ENCODE peak calls at places on chromosome 5, in six cellular contexts. Y, G, R, J, M and P are unnamed samples.

GRCh38 chr5:74056102-74056788 is 430.2 kb downstream of the ARHGEF28 start:
- DNase-seq in Y (no peak), G (no peak), R (no peak), J (no peak), M (no peak), P (no peak)

GRCh38 chr5:124819201-124819600 is 72.8 kb upstream of the ZNF608 start:
- DNase-seq in Y (peak), G (no peak), R (no peak), J (no peak), M (no peak), P (no peak)

GRCh38 chr5:112084149-112084548 is 327.2 kb upstream of the NREP start:
- DNase-seq in Y (peak), G (no peak), R (no peak), J (no peak), M (no peak), P (no peak)

GRCh38 chr5:124905256-124905655 is 158.8 kb upstream of the ZNF608 start:
- DNase-seq in Y (no peak), G (no peak), R (no peak), J (no peak), M (no peak), P (no peak)

GRCh38 chr5:75320341-75320740 is 16.7 kb upstream of the HMGCR start:
- DNase-seq in Y (no peak), G (no peak), R (no peak), J (no peak), M (no peak), P (no peak)

GRCh38 chr5:60701317-60701988 is 1.5 kb upstream of the DEPDC1B start:
- DNase-seq in Y (no peak), G (no peak), R (no peak), J (no peak), M (no peak), P (no peak)

GRCh38 chr5:111551569-111552275 is 39.4 kb upstream of the STARD4 start:
- DNase-seq in Y (no peak), G (no peak), R (no peak), J (no peak), M (no peak), P (no peak)

GRCh38 chr5:178249191-178249989 is 16.8 kb upstream of the PHYKPL start:
- DNase-seq in Y (peak), G (peak), R (no peak), J (peak), M (no peak), P (no peak)

GRCh38 chr5:28543699-28544098 is 1505.3 kb upstream of the CDH9 start:
- DNase-seq in Y (no peak), G (no peak), R (no peak), J (no peak), M (no peak), P (no peak)

GRCh38 chr5:108765647-108766046 is 17.9 kb downstream of the FER start:
- DNase-seq in Y (no peak), G (no peak), R (no peak), J (no peak), M (no peak), P (no peak)

GRCh38 chr5:72387985-72388384 is 67.8 kb downstream of the PTCD2 start:
- DNase-seq in Y (peak), G (no peak), R (no peak), J (no peak), M (no peak), P (no peak)

GRCh38 chr5:178353461-178353860 is 120.9 kb upstream of the PHYKPL start:
- DNase-seq in Y (no peak), G (peak), R (no peak), J (no peak), M (no peak), P (no peak)

GRCh38 chr5:142225141-142225540 is 99.7 kb downstream of the SPRY4 start:
- DNase-seq in Y (no peak), G (no peak), R (no peak), J (no peak), M (no peak), P (no peak)

GRCh38 chr5:35194636-35195471 is 35.4 kb downstream of the PRLR start:
- DNase-seq in Y (no peak), G (no peak), R (no peak), J (no peak), M (no peak), P (peak)

GRCh38 chr5:116518423-116518822 is 56.2 kb downstream of the SEMA6A start:
- DNase-seq in Y (no peak), G (no peak), R (no peak), J (no peak), M (no peak), P (no peak)

GRCh38 chr5:10145922-10146321 is 103.8 kb downstream of the ATPSCKMT start:
- DNase-seq in Y (peak), G (no peak), R (no peak), J (no peak), M (no peak), P (no peak)

GRCh38 chr5:53739111-53739510 is 178.7 kb downstream of the NDUFS4 start:
- DNase-seq in Y (no peak), G (no peak), R (no peak), J (no peak), M (no peak), P (no peak)

GRCh38 chr5:173707392-173707791 is 90.9 kb upstream of the BOD1 start:
- DNase-seq in Y (peak), G (no peak), R (no peak), J (no peak), M (no peak), P (peak)

GRCh38 chr5:179273074-179273435 is 72.2 kb downstream of the ADAMTS2 start:
- DNase-seq in Y (no peak), G (no peak), R (no peak), J (no peak), M (peak), P (no peak)

GRCh38 chr5:91307023-91307422 is 76.1 kb downstream of the ARRDC3 start:
- DNase-seq in Y (peak), G (no peak), R (no peak), J (no peak), M (no peak), P (no peak)

GRCh38 chr5:41748631-41749030 is 121.6 kb downstream of the OXCT1 start:
- DNase-seq in Y (peak), G (no peak), R (no peak), J (no peak), M (no peak), P (no peak)

GRCh38 chr5:35884125-35884788 is 27.6 kb downstream of the IL7R start:
- DNase-seq in Y (peak), G (no peak), R (no peak), J (no peak), M (no peak), P (no peak)

GRCh38 chr5:154514331-154514730 is 36.3 kb upstream of the HAND1 start:
- DNase-seq in Y (no peak), G (no peak), R (peak), J (no peak), M (no peak), P (no peak)

GRCh38 chr5:90000351-90000750 is 409.2 kb downstream of the CETN3 start:
- DNase-seq in Y (no peak), G (no peak), R (no peak), J (no peak), M (no peak), P (peak)

GRCh38 chr5:180645609-180646204 is 3.7 kb downstream of the FLT4 start:
- DNase-seq in Y (no peak), G (no peak), R (peak), J (no peak), M (no peak), P (no peak)

GRCh38 chr5:59222687-59223511 is 640.0 kb downstream of the RAB3C start:
- DNase-seq in Y (peak), G (no peak), R (no peak), J (no peak), M (no peak), P (no peak)

DNA sequence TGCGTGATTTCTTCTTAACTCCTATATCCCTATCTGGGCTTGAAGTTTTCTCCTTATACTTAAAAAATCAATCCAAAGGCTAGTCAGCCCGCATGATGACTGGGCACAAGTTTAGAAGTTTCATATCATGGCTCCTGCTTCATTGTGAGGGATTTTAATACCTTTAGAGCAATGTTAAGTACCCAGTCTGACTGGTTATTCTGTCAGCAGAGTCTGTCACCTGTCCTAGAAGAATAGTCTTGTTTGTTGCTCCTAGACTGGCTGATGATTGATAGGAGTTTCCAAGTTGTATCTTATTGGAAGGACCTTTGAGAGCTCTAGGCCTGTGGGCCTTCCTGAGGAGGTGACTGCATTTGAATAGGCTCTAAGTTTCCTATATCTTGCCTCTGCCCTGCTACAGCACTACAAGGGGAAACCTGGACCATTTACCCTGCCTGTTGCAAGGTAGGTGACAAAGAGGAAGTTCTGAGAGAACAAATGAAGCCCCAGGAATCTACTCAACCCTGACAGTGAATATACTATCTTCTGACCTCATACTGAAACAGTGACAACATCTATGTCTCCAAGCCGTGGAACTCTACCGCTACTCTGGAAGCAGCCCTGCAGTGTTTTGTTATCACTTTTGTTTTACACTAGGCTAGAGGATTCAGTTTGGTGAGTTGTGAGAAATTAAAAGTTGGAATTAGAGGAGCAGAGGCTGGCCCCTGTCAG is 66.5 kb downstream of the F2RL2 start:
- DNase-seq in Y (no peak), G (no peak), R (no peak), J (no peak), M (no peak), P (no peak)
- H3K4me3 ChIP-seq in Y (no peak), G (no peak), R (no peak), J (no peak), M (no peak), P (no peak)

GRCh38 chr5:171336486-171337206 is 27.6 kb downstream of the TLX3 start:
- DNase-seq in Y (peak), G (peak), R (peak), J (no peak), M (no peak), P (peak)

GRCh38 chr5:171335616-171336015 is 26.6 kb downstream of the TLX3 start:
- DNase-seq in Y (no peak), G (peak), R (no peak), J (no peak), M (no peak), P (no peak)

GRCh38 chr5:171340491-171340890 is 31.4 kb downstream of the TLX3 start:
- DNase-seq in Y (no peak), G (no peak), R (no peak), J (no peak), M (no peak), P (no peak)

GRCh38 chr5:171340042-171340441 is 31.0 kb downstream of the TLX3 start:
- DNase-seq in Y (no peak), G (no peak), R (no peak), J (no peak), M (no peak), P (no peak)

DNA sequence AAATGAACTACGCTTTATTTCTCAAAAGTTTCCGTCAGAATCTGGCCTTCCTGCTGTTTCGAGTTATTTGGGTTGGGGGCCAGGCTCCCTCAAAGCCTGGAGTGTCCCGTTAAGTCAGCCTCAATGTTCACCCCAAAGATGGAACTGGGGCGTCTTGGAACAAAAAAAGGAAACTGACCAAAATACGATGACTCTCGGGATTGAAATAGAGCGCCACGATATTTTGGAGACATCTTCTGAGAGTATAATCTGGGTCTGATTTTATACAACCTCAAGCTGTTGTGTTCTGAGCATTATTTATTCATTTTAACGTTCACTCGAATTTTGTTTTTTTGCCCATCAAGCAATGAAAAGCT is 28.1 kb downstream of the TLX3 start:
- DNase-seq in Y (no peak), G (no peak), R (no peak), J (no peak), M (no peak), P (no peak)
- H3K4me3 ChIP-seq in Y (peak), G (peak), R (no peak), J (no peak), M (peak), P (peak)

GRCh38 chr5:40676643-40677333 is 2.9 kb upstream of the PTGER4 start:
- DNase-seq in Y (peak), G (no peak), R (peak), J (no peak), M (no peak), P (no peak)
- H3K4me3 ChIP-seq in Y (no peak), G (no peak), R (no peak), J (no peak), M (peak), P (no peak)

GRCh38 chr5:159456261-159456660 is 126.0 kb upstream of the IL12B start:
- DNase-seq in Y (no peak), G (no peak), R (no peak), J (no peak), M (no peak), P (no peak)

GRCh38 chr5:159451197-159452052 is 121.1 kb upstream of the IL12B start:
- DNase-seq in Y (peak), G (no peak), R (no peak), J (no peak), M (no peak), P (peak)

GRCh38 chr5:159452480-159453167 is 122.3 kb upstream of the IL12B start:
- DNase-seq in Y (no peak), G (no peak), R (no peak), J (no peak), M (no peak), P (no peak)

GRCh38 chr5:159450417-159450816 is 120.1 kb upstream of the IL12B start:
- DNase-seq in Y (no peak), G (no peak), R (no peak), J (no peak), M (no peak), P (no peak)

DNA sequence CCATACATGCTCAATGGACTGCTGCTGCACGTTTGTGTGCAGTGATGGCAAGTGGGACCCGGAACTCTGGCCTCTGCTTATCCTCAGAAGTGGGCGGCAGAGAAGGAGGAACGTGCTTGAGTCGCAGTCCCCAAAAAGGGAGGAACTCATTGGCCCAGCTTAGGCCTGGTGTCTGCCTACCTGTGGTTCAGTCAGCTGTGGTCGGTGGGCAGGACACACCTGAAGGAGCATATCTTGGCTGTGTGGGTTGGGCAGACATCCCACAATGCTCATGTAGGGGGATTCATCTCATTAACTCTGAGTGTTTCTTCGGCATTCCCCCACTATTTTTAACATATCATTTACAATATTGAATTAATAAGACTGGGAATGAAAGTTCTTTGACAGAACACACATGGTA is 122.9 kb upstream of the IL12B start:
- DNase-seq in Y (no peak), G (no peak), R (no peak), J (no peak), M (no peak), P (no peak)
- H3K4me3 ChIP-seq in Y (no peak), G (no peak), R (no peak), J (no peak), M (no peak), P (no peak)

GRCh38 chr5:159057426-159057825 is 42.3 kb downstream of the EBF1 start:
- DNase-seq in Y (no peak), G (no peak), R (no peak), J (no peak), M (no peak), P (no peak)

GRCh38 chr5:159058928-159059636 is 40.6 kb downstream of the EBF1 start:
- DNase-seq in Y (no peak), G (no peak), R (no peak), J (no peak), M (no peak), P (no peak)

GRCh38 chr5:159061186-159061796 is 38.4 kb downstream of the EBF1 start:
- DNase-seq in Y (peak), G (no peak), R (no peak), J (no peak), M (no peak), P (peak)

GRCh38 chr5:159059722-159060121 is 40.0 kb downstream of the EBF1 start:
- DNase-seq in Y (no peak), G (no peak), R (no peak), J (no peak), M (no peak), P (no peak)

GRCh38 chr5:159061834-159062530 is 37.7 kb downstream of the EBF1 start:
- DNase-seq in Y (no peak), G (no peak), R (peak), J (no peak), M (no peak), P (no peak)
- H3K4me3 ChIP-seq in Y (peak), G (no peak), R (no peak), J (no peak), M (peak), P (no peak)

DNA sequence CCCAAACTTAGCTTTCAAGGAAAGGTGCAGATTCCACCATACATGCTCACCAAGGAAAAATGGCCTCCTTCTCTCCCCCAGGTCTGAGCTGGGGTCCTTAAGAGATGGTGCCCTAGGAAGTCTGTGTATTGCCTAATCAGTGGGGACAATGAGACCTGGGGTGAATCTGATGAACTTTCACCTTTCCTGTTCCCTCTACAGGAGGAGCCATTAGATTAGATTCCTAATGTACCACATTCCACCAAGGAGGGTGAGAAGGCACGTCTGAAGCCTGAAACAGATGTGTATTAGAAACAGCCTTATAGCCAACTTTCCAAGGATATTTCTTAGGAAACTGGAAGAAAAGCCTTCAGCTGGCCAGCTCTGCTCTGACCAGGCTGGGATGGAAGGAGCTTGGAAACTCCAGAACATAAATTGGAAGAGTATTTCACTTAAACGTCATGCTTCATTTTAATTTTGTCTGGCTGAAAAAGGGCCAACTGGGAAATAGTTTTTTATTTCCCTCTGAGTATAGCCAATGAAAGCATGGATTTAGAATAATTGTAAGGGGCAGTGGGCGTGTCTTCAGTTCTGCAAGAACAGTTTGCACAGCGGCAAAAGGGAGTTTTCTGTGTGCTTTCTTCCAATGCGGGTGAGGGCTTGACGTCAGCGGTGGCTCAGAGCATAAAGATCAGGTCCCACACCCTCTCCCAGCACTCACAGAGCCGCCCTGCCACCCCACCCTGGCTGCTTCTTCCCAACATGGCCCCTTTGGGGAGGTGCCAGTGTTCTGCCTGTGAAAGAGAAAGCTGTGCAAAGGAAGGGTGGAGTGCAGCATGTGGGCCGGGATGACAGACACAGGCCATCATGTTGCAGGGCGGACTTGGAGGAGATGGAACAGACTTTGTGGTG is 210.9 kb downstream of the ESM1 start:
- DNase-seq in Y (no peak), G (peak), R (no peak), J (no peak), M (peak), P (peak)
- H3K4me3 ChIP-seq in Y (no peak), G (no peak), R (no peak), J (no peak), M (no peak), P (no peak)

DNA sequence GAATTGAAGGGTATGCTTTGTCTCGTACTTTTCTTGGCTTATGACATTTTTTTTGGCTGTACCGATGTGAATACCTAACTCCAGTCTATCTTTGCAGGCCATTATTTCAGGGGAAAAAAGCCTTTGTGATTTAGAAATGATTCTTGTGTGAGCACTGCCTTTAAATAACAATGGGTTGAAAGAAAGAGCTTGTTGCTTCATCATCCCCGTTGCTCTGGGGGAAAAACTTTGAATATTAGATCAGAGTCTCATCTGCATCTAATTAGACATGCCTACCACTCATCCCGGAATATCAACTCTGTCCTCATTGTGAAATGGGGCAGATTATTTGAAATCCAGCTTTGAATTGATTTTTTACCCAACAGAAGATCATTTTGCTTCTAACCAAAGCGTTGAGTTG is 13.5 kb downstream of the CXCL14 start:
- DNase-seq in Y (peak), G (no peak), R (no peak), J (no peak), M (no peak), P (no peak)
- H3K4me3 ChIP-seq in Y (peak), G (no peak), R (no peak), J (no peak), M (no peak), P (no peak)

GRCh38 chr5:69449511-69449910 is 34.6 kb downstream of the MARVELD2 start:
- DNase-seq in Y (no peak), G (no peak), R (no peak), J (no peak), M (no peak), P (no peak)

GRCh38 chr5:69450116-69450515 is 35.2 kb downstream of the MARVELD2 start:
- DNase-seq in Y (peak), G (no peak), R (no peak), J (no peak), M (no peak), P (no peak)

GRCh38 chr5:69454460-69455249 is 37.9 kb upstream of the OCLN start:
- DNase-seq in Y (no peak), G (no peak), R (peak), J (no peak), M (peak), P (no peak)

GRCh38 chr5:69451941-69452652 is 37.2 kb downstream of the MARVELD2 start:
- DNase-seq in Y (no peak), G (no peak), R (no peak), J (no peak), M (no peak), P (no peak)
- H3K4me3 ChIP-seq in Y (no peak), G (no peak), R (no peak), J (no peak), M (no peak), P (no peak)